ENCODE peak calls at places on chromosome 13, in nine cellular contexts. K is GM03348; X is myocyte; J is sciatic nerve; S is caudate nucleus; A is activated naive CD8-positive, alpha-beta T cell treated with anti-CD3 and anti-CD28 coated beads, Interleukin-2, amount 50 U/mL, for 24 hours; T is GM23248; N is T-cell; P is GM10248. E is an unnamed sample.

GRCh38 chr13:23963184-23963931 is 66.1 kb upstream of the C1QTNF9B start:
- DNase-seq in K (no peak), X (no peak), J (no peak), S (no peak), A (no peak), T (no peak), N (no peak), P (no peak), E (no peak)

GRCh38 chr13:30371649-30372265 is 50.5 kb upstream of the UBE2L5 start:
- DNase-seq in K (peak; percentile 28), X (no peak), J (no peak), S (no peak), A (peak; percentile 64), T (peak; percentile 86), N (peak; percentile 66), P (peak; percentile 70), E (no peak)

GRCh38 chr13:97700306-97700848 is 253.1 kb upstream of the IPO5 start:
- DNase-seq in K (no peak), X (no peak), J (no peak), S (no peak), A (no peak), T (no peak), N (no peak), P (no peak), E (no peak)

GRCh38 chr13:50318887-50319286 is 303.6 kb downstream of the KCNRG start:
- DNase-seq in K (no peak), X (no peak), J (no peak), S (no peak), A (no peak), T (no peak), N (no peak), P (no peak), E (no peak)

GRCh38 chr13:77430377-77430951 is 103.6 kb upstream of the MYCBP2 start:
- DNase-seq in K (no peak), X (no peak), J (no peak), S (no peak), A (no peak), T (no peak), N (no peak), P (no peak), E (no peak)

GRCh38 chr13:38213307-38213706 is 136.3 kb upstream of the UFM1 start:
- DNase-seq in K (peak; percentile 5), X (no peak), J (no peak), S (no peak), A (no peak), T (peak; percentile 75), N (no peak), P (no peak), E (no peak)

GRCh38 chr13:45713721-45714120 is 11.6 kb downstream of the CBY2 start:
- DNase-seq in K (no peak), X (no peak), J (no peak), S (no peak), A (no peak), T (no peak), N (no peak), P (no peak), E (no peak)

GRCh38 chr13:27034678-27035111 is 136.9 kb downstream of the USP12 start:
- DNase-seq in K (peak; percentile 52), X (no peak), J (no peak), S (no peak), A (no peak), T (peak; percentile 33), N (no peak), P (no peak), E (no peak)